ENCODE peak calls at places on chromosomes 2 and 18, in seven cellular contexts. One of them, this sample, is unnamed.
A peak's percentile ranks its signal among the peaks of the same experiment; 100 is the strongest.

GRCh38 chr2:9674931-9675330 is 44.1 kb upstream of the YWHAQ start:
- DNase-seq in stomach: no peak
- DNase-seq in breast epithelium: no peak
- DNase-seq in K562: no peak
- DNase-seq in spleen: no peak
- DNase-seq in upper lobe of left lung: no peak
- DNase-seq in HepG2: no peak
- DNase-seq in this sample: no peak

GRCh38 chr18:25544872-25545271 is 192.9 kb upstream of the ZNF521 start:
- DNase-seq in HepG2: no peak
- DNase-seq in spleen: no peak
- DNase-seq in stomach: no peak
- DNase-seq in K562: no peak
- DNase-seq in upper lobe of left lung: no peak
- DNase-seq in breast epithelium: no peak
- DNase-seq in this sample: no peak

GRCh38 chr18:32042337-32042736 is 23.7 kb downstream of the RNF125 start:
- DNase-seq in K562: no peak
- DNase-seq in stomach: no peak
- DNase-seq in upper lobe of left lung: no peak
- DNase-seq in HepG2: no peak
- DNase-seq in breast epithelium: no peak
- DNase-seq in spleen: no peak
- DNase-seq in this sample: no peak

GRCh38 chr2:120716641-120717585 is 18.8 kb upstream of the GLI2 start:
- DNase-seq in K562: no peak
- DNase-seq in upper lobe of left lung: peak; percentile 16
- DNase-seq in stomach: no peak
- DNase-seq in spleen: peak; percentile 62
- DNase-seq in HepG2: no peak
- DNase-seq in breast epithelium: no peak
- DNase-seq in this sample: no peak

GRCh38 chr18:32332708-32333107 is 138.0 kb downstream of the GAREM1 start:
- DNase-seq in K562: no peak
- DNase-seq in spleen: no peak
- DNase-seq in breast epithelium: no peak
- DNase-seq in upper lobe of left lung: no peak
- DNase-seq in stomach: no peak
- DNase-seq in HepG2: no peak
- DNase-seq in this sample: no peak

GRCh38 chr2:137966043-137966442 is 1.8 kb downstream of the HNMT start:
- DNase-seq in breast epithelium: no peak
- DNase-seq in K562: no peak
- DNase-seq in HepG2: no peak
- DNase-seq in spleen: no peak
- DNase-seq in stomach: no peak
- DNase-seq in upper lobe of left lung: no peak
- DNase-seq in this sample: no peak

GRCh38 chr2:40914648-40915047 is 462.8 kb upstream of the SLC8A1 start:
- DNase-seq in K562: no peak
- DNase-seq in breast epithelium: no peak
- DNase-seq in spleen: no peak
- DNase-seq in HepG2: no peak
- DNase-seq in stomach: no peak
- DNase-seq in upper lobe of left lung: no peak
- DNase-seq in this sample: no peak

GRCh38 chr2:207694811-207695281 is 16.6 kb upstream of the CCNYL1 start:
- DNase-seq in upper lobe of left lung: no peak
- DNase-seq in HepG2: no peak
- DNase-seq in breast epithelium: no peak
- DNase-seq in stomach: no peak
- DNase-seq in spleen: no peak
- DNase-seq in K562: no peak
- DNase-seq in this sample: no peak

GRCh38 chr2:237184192-237184922 is 98.7 kb downstream of the COPS8 start:
- DNase-seq in spleen: no peak
- DNase-seq in upper lobe of left lung: no peak
- DNase-seq in breast epithelium: no peak
- DNase-seq in stomach: no peak
- DNase-seq in K562: no peak
- DNase-seq in HepG2: no peak
- DNase-seq in this sample: no peak

GRCh38 chr2:11750422-11750821 is 4.0 kb downstream of the LPIN1 start:
- DNase-seq in HepG2: no peak
- DNase-seq in breast epithelium: no peak
- DNase-seq in spleen: no peak
- DNase-seq in K562: no peak
- DNase-seq in stomach: no peak
- DNase-seq in upper lobe of left lung: no peak
- DNase-seq in this sample: no peak

GRCh38 chr2:195442458-195443175 is 214.4 kb upstream of the SLC39A10 start:
- DNase-seq in K562: no peak
- DNase-seq in stomach: no peak
- DNase-seq in upper lobe of left lung: no peak
- DNase-seq in breast epithelium: no peak
- DNase-seq in HepG2: no peak
- DNase-seq in spleen: no peak
- DNase-seq in this sample: no peak

GRCh38 chr18:36595046-36595817 is 233.6 kb downstream of the TPGS2 start:
- DNase-seq in spleen: no peak
- DNase-seq in stomach: no peak
- DNase-seq in HepG2: no peak
- DNase-seq in K562: no peak
- DNase-seq in breast epithelium: no peak
- DNase-seq in upper lobe of left lung: no peak
- DNase-seq in this sample: no peak

GRCh38 chr18:6785001-6785400 is 55.5 kb downstream of the ARHGAP28 start:
- DNase-seq in breast epithelium: no peak
- DNase-seq in spleen: no peak
- DNase-seq in HepG2: no peak
- DNase-seq in stomach: no peak
- DNase-seq in K562: no peak
- DNase-seq in upper lobe of left lung: no peak
- DNase-seq in this sample: no peak

GRCh38 chr18:35745814-35746213 is 164.3 kb downstream of the GALNT1 start:
- DNase-seq in breast epithelium: no peak
- DNase-seq in K562: no peak
- DNase-seq in stomach: no peak
- DNase-seq in upper lobe of left lung: no peak
- DNase-seq in spleen: no peak
- DNase-seq in HepG2: no peak
- DNase-seq in this sample: no peak

DNA sequence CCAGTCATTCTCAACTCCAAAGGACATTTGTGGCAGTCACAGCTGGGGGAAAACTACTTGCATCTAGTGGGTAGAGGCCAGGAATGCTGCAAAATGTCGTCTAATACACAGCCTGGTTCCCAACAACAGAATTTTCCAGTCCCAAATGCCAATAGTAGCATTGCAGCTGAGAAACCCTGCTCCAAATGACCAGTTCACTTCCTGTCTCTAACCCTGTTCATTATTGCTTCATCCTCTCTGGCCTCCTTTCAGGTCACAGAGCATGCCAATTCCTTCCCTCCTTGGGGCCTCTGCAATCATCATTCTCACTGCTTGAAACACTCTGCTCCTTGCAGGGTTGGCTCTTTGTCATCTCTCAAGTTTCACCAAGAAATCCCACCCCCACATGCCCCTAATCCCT is 139.1 kb downstream of the IRS1 start:
- DNase-seq in K562: no peak
- DNase-seq in stomach: peak; percentile 36
- DNase-seq in breast epithelium: no peak
- DNase-seq in HepG2: no peak
- DNase-seq in spleen: no peak
- DNase-seq in upper lobe of left lung: peak; percentile 26
- DNase-seq in this sample: no peak
- TF ChIP-seq POLR2AphosphoS5 in K562: no peak
- TF ChIP-seq POLR2AphosphoS5 in stomach: peak; percentile 60
- TF ChIP-seq POLR2AphosphoS5 in breast epithelium: peak; percentile 69
- TF ChIP-seq POLR2AphosphoS5 in HepG2: no peak
- TF ChIP-seq POLR2AphosphoS5 in spleen: no peak
- TF ChIP-seq POLR2AphosphoS5 in upper lobe of left lung: peak; percentile 36
- TF ChIP-seq POLR2AphosphoS5 in this sample: peak; percentile 21

GRCh38 chr2:817616-818015 is 133.0 kb upstream of the SNTG2 start:
- DNase-seq in HepG2: no peak
- DNase-seq in stomach: no peak
- DNase-seq in spleen: no peak
- DNase-seq in K562: no peak
- DNase-seq in upper lobe of left lung: no peak
- DNase-seq in breast epithelium: no peak
- DNase-seq in this sample: no peak
- TF ChIP-seq POLR2A in HepG2: no peak
- TF ChIP-seq POLR2A in stomach: no peak
- TF ChIP-seq POLR2A in spleen: no peak
- TF ChIP-seq POLR2A in K562: no peak
- TF ChIP-seq POLR2A in upper lobe of left lung: no peak
- TF ChIP-seq POLR2A in breast epithelium: no peak
- TF ChIP-seq POLR2A in this sample: no peak

GRCh38 chr18:80107396-80107795 is 1.7 kb upstream of the ADNP2 start:
- DNase-seq in breast epithelium: no peak
- DNase-seq in upper lobe of left lung: no peak
- DNase-seq in K562: no peak
- DNase-seq in stomach: no peak
- DNase-seq in HepG2: no peak
- DNase-seq in spleen: no peak
- DNase-seq in this sample: no peak
- H3K4me1 ChIP-seq in breast epithelium: peaks cover 4% of the 10 kb centered on the region
- H3K4me1 ChIP-seq in upper lobe of left lung: peaks cover 16% of the 10 kb centered on the region
- H3K4me1 ChIP-seq in K562: peaks cover 23% of the 10 kb centered on the region
- H3K4me1 ChIP-seq in stomach: peaks cover 41% of the 10 kb centered on the region
- H3K4me1 ChIP-seq in HepG2: peaks cover 82% of the 10 kb centered on the region
- H3K4me1 ChIP-seq in spleen: peaks cover 18% of the 10 kb centered on the region
- H3K4me1 ChIP-seq in this sample: peaks cover 5% of the 10 kb centered on the region

GRCh38 chr18:61892683-61893303 is at the start of gene RNF152:
- DNase-seq in upper lobe of left lung: no peak
- DNase-seq in spleen: no peak
- DNase-seq in HepG2: no peak
- DNase-seq in stomach: peak; percentile 40
- DNase-seq in breast epithelium: peak; percentile 54
- DNase-seq in K562: no peak
- DNase-seq in this sample: peak; percentile 28
- TF ChIP-seq POLR2AphosphoS5 in upper lobe of left lung: no peak
- TF ChIP-seq POLR2AphosphoS5 in spleen: no peak
- TF ChIP-seq POLR2AphosphoS5 in HepG2: no peak
- TF ChIP-seq POLR2AphosphoS5 in stomach: no peak
- TF ChIP-seq POLR2AphosphoS5 in breast epithelium: no peak
- TF ChIP-seq POLR2AphosphoS5 in K562: no peak
- TF ChIP-seq POLR2AphosphoS5 in this sample: no peak

GRCh38 chr2:190319557-190320498 is at the start of gene HIBCH:
- DNase-seq in K562: peak; percentile 79
- DNase-seq in stomach: peak; percentile 98
- DNase-seq in breast epithelium: peak; percentile 98
- DNase-seq in upper lobe of left lung: peak; percentile 98
- DNase-seq in spleen: peak; percentile 99
- DNase-seq in HepG2: peak; percentile 99
- DNase-seq in this sample: peak; percentile 99
- TF ChIP-seq POLR2A in K562: peak; percentile 71
- TF ChIP-seq POLR2A in stomach: no peak
- TF ChIP-seq POLR2A in breast epithelium: peak; percentile 37
- TF ChIP-seq POLR2A in upper lobe of left lung: peak; percentile 50
- TF ChIP-seq POLR2A in spleen: peak; percentile 63
- TF ChIP-seq POLR2A in HepG2: peak; percentile 86
- TF ChIP-seq POLR2A in this sample: peak; percentile 89

DNA sequence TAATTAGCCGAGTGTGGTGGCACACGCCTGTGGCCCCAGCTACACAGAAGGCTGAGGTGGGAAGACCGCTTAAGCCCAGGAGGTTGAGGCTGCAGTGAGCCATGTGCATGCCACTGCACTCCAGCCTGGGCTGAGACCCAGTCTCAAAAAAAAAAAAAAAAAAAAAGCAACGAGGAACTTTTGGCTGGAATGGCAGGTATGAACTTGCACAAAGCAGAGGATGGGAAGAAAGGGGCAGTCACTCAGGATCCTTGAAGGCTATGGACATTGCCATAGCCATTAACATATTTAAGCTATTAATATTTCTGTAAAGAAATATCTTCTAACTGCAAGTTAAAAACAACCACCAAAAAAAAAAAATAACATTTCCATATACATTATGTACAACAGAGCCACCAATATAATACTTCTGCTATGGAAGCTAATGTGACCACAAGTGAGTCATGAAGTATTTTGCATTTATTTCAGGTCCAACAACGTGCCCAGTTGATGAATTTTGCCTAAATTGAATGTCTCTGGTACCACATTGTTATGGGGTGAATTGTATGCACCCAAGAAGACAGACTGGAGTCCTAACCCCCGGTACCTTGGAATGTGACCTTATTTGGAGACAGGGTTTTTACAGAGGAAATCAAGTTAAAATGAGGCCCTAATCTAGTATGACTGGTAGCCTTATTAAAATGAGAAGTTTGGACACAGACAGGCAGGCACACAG is 102.9 kb downstream of the RBMS1 start:
- DNase-seq in stomach: no peak
- DNase-seq in K562: no peak
- DNase-seq in upper lobe of left lung: no peak
- DNase-seq in spleen: no peak
- DNase-seq in HepG2: no peak
- DNase-seq in breast epithelium: no peak
- DNase-seq in this sample: no peak
- H3K4me1 ChIP-seq in stomach: peaks cover 74% of the 10 kb centered on the region
- H3K4me1 ChIP-seq in K562: no peaks in the 10 kb centered on the region
- H3K4me1 ChIP-seq in upper lobe of left lung: peaks cover 82% of the 10 kb centered on the region
- H3K4me1 ChIP-seq in spleen: peaks cover 100% of the 10 kb centered on the region
- H3K4me1 ChIP-seq in HepG2: no peaks in the 10 kb centered on the region
- H3K4me1 ChIP-seq in breast epithelium: peaks cover 19% of the 10 kb centered on the region
- H3K4me1 ChIP-seq in this sample: peaks cover 2% of the 10 kb centered on the region

GRCh38 chr2:139317259-139317658 is 537.1 kb upstream of the NXPH2 start:
- DNase-seq in breast epithelium: no peak
- DNase-seq in K562: no peak
- DNase-seq in upper lobe of left lung: no peak
- DNase-seq in spleen: no peak
- DNase-seq in HepG2: no peak
- DNase-seq in stomach: no peak
- DNase-seq in this sample: no peak
- TF ChIP-seq POLR2AphosphoS5 in breast epithelium: no peak
- TF ChIP-seq POLR2AphosphoS5 in K562: no peak
- TF ChIP-seq POLR2AphosphoS5 in upper lobe of left lung: no peak
- TF ChIP-seq POLR2AphosphoS5 in spleen: no peak
- TF ChIP-seq POLR2AphosphoS5 in HepG2: no peak
- TF ChIP-seq POLR2AphosphoS5 in stomach: no peak
- TF ChIP-seq POLR2AphosphoS5 in this sample: no peak

GRCh38 chr2:42835577-42836371 is 43.4 kb upstream of the HAAO start:
- DNase-seq in stomach: no peak
- DNase-seq in breast epithelium: no peak
- DNase-seq in spleen: no peak
- DNase-seq in K562: no peak
- DNase-seq in HepG2: peak; percentile 61
- DNase-seq in upper lobe of left lung: peak; percentile 52
- DNase-seq in this sample: no peak
- TF ChIP-seq POLR2A in stomach: no peak
- TF ChIP-seq POLR2A in breast epithelium: peak; percentile 28
- TF ChIP-seq POLR2A in spleen: no peak
- TF ChIP-seq POLR2A in K562: no peak
- TF ChIP-seq POLR2A in HepG2: no peak
- TF ChIP-seq POLR2A in upper lobe of left lung: no peak
- TF ChIP-seq POLR2A in this sample: no peak

GRCh38 chr2:143255899-143256298 is 126.7 kb downstream of the ARHGAP15 start:
- DNase-seq in K562: no peak
- DNase-seq in upper lobe of left lung: no peak
- DNase-seq in spleen: no peak
- DNase-seq in stomach: no peak
- DNase-seq in breast epithelium: no peak
- DNase-seq in HepG2: no peak
- DNase-seq in this sample: no peak
- H3K4me1 ChIP-seq in K562: no peaks in the 10 kb centered on the region
- H3K4me1 ChIP-seq in upper lobe of left lung: no peaks in the 10 kb centered on the region
- H3K4me1 ChIP-seq in spleen: peaks cover 85% of the 10 kb centered on the region
- H3K4me1 ChIP-seq in stomach: peaks cover 5% of the 10 kb centered on the region
- H3K4me1 ChIP-seq in breast epithelium: no peaks in the 10 kb centered on the region
- H3K4me1 ChIP-seq in HepG2: no peaks in the 10 kb centered on the region
- H3K4me1 ChIP-seq in this sample: no peaks in the 10 kb centered on the region